ENCODE peak calls at places on chromosomes 1 and 21, in four cellular contexts. Q, E, I and C are unnamed samples. For H3K36me3 and H3K27me3, the result is how much of the 10 kb centered on the place peaks cover.

GRCh38 chr21:45392206-45392971 is 12.6 kb upstream of the COL18A1 start:
- DNase-seq in Q (no peak), E (no peak), I (no peak), C (no peak)

GRCh38 chr21:38968887-38969543 is 163.3 kb downstream of the ETS2 start:
- DNase-seq in Q (no peak), E (no peak), I (no peak), C (no peak)

GRCh38 chr1:10338047-10338446 is 60.8 kb upstream of the PGD start:
- DNase-seq in Q (peak), E (peak), I (peak), C (peak)

GRCh38 chr1:5428391-5428790 is 563.8 kb downstream of the NPHP4 start:
- DNase-seq in Q (peak), E (no peak), I (no peak), C (no peak)

GRCh38 chr1:97630968-97631367 is 289.9 kb downstream of the DPYD start:
- DNase-seq in Q (no peak), E (no peak), I (peak), C (no peak)

GRCh38 chr1:105172803-105173202 is 1423.1 kb downstream of the AMY1C start:
- DNase-seq in Q (no peak), E (no peak), I (no peak), C (no peak)

GRCh38 chr1:145918992-145919939 is 749 bp upstream of the PEX11B start:
- DNase-seq in Q (peak), E (peak), I (peak), C (peak)

GRCh38 chr1:97647776-97648175 is 273.1 kb downstream of the DPYD start:
- DNase-seq in Q (no peak), E (no peak), I (peak), C (no peak)

GRCh38 chr1:110875216-110875731 is 2.3 kb downstream of the CD53 start:
- DNase-seq in Q (no peak), E (no peak), I (no peak), C (no peak)

GRCh38 chr1:170729608-170730378 is 65.9 kb downstream of the PRRX1 start:
- DNase-seq in Q (no peak), E (peak), I (peak), C (no peak)

GRCh38 chr1:156860113-156860638 is 489 bp upstream of the NTRK1 start:
- DNase-seq in Q (peak), E (peak), I (peak), C (no peak)

GRCh38 chr1:157247005-157247763 is 109.0 kb upstream of the ETV3 start:
- DNase-seq in Q (no peak), E (no peak), I (no peak), C (no peak)

GRCh38 chr1:220430059-220430458 is 97.9 kb upstream of the MARK1 start:
- DNase-seq in Q (peak), E (no peak), I (peak), C (peak)

GRCh38 chr21:31347435-31348032 is 3.5 kb upstream of the TIAM1 start:
- DNase-seq in Q (no peak), E (no peak), I (peak), C (peak)

GRCh38 chr1:16978589-16979474 is 1.6 kb downstream of the MFAP2 start:
- DNase-seq in Q (no peak), E (peak), I (peak), C (no peak)

GRCh38 chr1:46401964-46402626 is 8.0 kb downstream of the FAAH start:
- DNase-seq in Q (peak), E (peak), I (peak), C (peak)

GRCh38 chr1:3471356-3472087 is 17.1 kb downstream of the ARHGEF16 start:
- DNase-seq in Q (no peak), E (peak), I (peak), C (peak)

GRCh38 chr1:234083460-234083859 is 179.0 kb downstream of the SLC35F3 start:
- DNase-seq in Q (no peak), E (no peak), I (no peak), C (no peak)

GRCh38 chr1:161803181-161803580 is 37.1 kb downstream of the ATF6 start:
- DNase-seq in Q (no peak), E (no peak), I (no peak), C (no peak)

GRCh38 chr1:118123436-118123835 is 61.6 kb downstream of the SPAG17 start:
- DNase-seq in Q (no peak), E (no peak), I (no peak), C (no peak)

GRCh38 chr1:100530141-100530540 is 7.8 kb upstream of the GPR88 start:
- DNase-seq in Q (no peak), E (no peak), I (no peak), C (no peak)

GRCh38 chr1:91507330-91507729 is 6.7 kb downstream of the CDC7 start:
- DNase-seq in Q (no peak), E (no peak), I (peak), C (no peak)

GRCh38 chr1:91515994-91516393 is 15.3 kb downstream of the CDC7 start:
- DNase-seq in Q (no peak), E (no peak), I (no peak), C (no peak)

GRCh38 chr1:91510754-91511153 is 10.1 kb downstream of the CDC7 start:
- DNase-seq in Q (no peak), E (no peak), I (no peak), C (no peak)

GRCh38 chr1:91511386-91511785 is 10.7 kb downstream of the CDC7 start:
- DNase-seq in Q (no peak), E (no peak), I (peak), C (peak)

GRCh38 chr1:91513160-91513559 is 12.5 kb downstream of the CDC7 start:
- DNase-seq in Q (no peak), E (no peak), I (peak), C (no peak)
- TF ChIP-seq CTCF in Q (peak), E (peak), I (peak), C (no peak)

GRCh38 chr1:51756290-51756689 is 122.2 kb downstream of the NRDC start:
- DNase-seq in Q (no peak), E (no peak), I (no peak), C (no peak)
- H3K36me3 ChIP-seq in Q (under half), E (half or more), I (under half), C (under half)

GRCh38 chr1:152110860-152111514 is 4.3 kb downstream of the TCHH start:
- DNase-seq in Q (peak), E (no peak), I (peak), C (peak)

GRCh38 chr1:152111515-152111968 is 3.7 kb downstream of the TCHH start:
- DNase-seq in Q (peak), E (no peak), I (peak), C (peak)

GRCh38 chr1:152110365-152110859 is 4.8 kb downstream of the TCHH start:
- DNase-seq in Q (peak), E (peak), I (peak), C (peak)

GRCh38 chr1:152112885-152113432 is 2.3 kb downstream of the TCHH start:
- DNase-seq in Q (no peak), E (no peak), I (no peak), C (no peak)

GRCh38 chr1:152112101-152112884 is 3.0 kb downstream of the TCHH start:
- DNase-seq in Q (no peak), E (no peak), I (peak), C (peak)
- H3K27me3 ChIP-seq in Q (half or more), E (under half), I (half or more), C (under half)

GRCh38 chr21:25639922-25640670 is 1.0 kb downstream of the JAM2 start:
- DNase-seq in Q (no peak), E (peak), I (no peak), C (no peak)

GRCh38 chr21:25638634-25639166 is 358 bp upstream of the JAM2 start:
- DNase-seq in Q (no peak), E (no peak), I (peak), C (no peak)

GRCh38 chr21:25637846-25638245 is 1.2 kb upstream of the JAM2 start:
- DNase-seq in Q (no peak), E (no peak), I (no peak), C (no peak)

GRCh38 chr21:25640671-25641292 is 1.7 kb downstream of the JAM2 start:
- DNase-seq in Q (no peak), E (no peak), I (no peak), C (no peak)

DNA sequence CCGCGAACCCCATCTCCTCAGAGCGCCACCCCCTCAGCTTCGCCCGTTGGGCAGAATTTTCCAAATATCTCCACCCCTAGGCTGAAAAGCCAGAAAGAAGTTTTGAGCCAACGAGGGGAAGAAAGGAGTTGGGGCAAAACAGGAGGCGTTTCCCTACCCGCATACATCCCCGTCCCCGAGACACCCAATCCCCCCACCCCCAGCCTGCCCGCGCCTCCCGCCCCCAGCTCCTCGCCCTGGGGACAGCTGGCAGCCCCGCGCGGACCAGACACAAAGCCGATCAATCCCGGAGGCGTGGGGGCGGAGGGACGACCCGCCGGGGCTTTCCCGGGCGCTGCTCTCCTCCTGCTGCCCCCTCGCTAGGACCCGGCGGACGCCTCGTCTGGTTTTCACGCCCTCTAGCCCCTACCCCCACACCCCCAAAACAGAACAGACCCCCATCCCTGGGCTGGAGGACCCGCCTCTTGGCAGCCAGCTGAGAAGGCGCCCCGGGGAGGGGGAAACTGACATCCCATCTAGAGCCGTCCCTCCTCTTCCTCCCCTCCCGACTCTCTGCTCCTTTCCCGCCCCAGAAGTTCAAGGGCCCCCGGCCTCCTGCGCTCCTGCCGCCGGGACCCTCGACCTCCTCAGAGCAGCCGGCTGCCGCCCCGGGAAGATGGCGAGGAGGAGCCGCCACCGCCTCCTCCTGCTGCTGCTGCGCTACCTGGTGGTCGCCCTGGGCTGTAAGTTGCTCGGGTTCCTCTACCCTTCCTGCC is at the start of gene JAM2:
- DNase-seq in Q (no peak), E (peak), I (peak), C (no peak)
- TF ChIP-seq CTCF in Q (no peak), E (peak), I (no peak), C (no peak)

GRCh38 chr21:37489553-37489952 is 123.0 kb downstream of the DYRK1A start:
- DNase-seq in Q (no peak), E (no peak), I (peak), C (no peak)
- H3K36me3 ChIP-seq in Q (under half), E (half or more), I (under half), C (under half)

GRCh38 chr1:160078392-160079195 is 2.7 kb upstream of the KCNJ9 start:
- DNase-seq in Q (peak), E (no peak), I (peak), C (peak)
- H3K27me3 ChIP-seq in Q (under half), E (under half), I (half or more), C (under half)